ENCODE peak calls at places on chromosome 17, in six cellular contexts. P is lung; W is RPMI8226; Q is stimulated activated CD4-positive, alpha-beta T cell treated with anti-CD3 and anti-CD28 coated beads, TNF-alpha, amount 100 ng/mL, for 48 hours; V is mesendoderm; J is neural crest cell. Z is an unnamed sample.

GRCh38 chr17:18159551-18160120 is 24.0 kb upstream of the ALKBH5 start:
- DNase-seq in J (no peak), Q (no peak), V (no peak), P (no peak), W (no peak), Z (no peak)

GRCh38 chr17:71522383-71522782 is 598.4 kb upstream of the SOX9 start:
- DNase-seq in V (peak; percentile 41), J (no peak), W (no peak), Q (no peak), P (no peak), Z (no peak)

GRCh38 chr17:75047398-75048098 is 523 bp downstream of the KCTD2 start:
- DNase-seq in V (no peak), Q (no peak), W (peak; percentile 26), P (no peak), J (no peak), Z (no peak)

GRCh38 chr17:21209511-21210175 is 4.3 kb downstream of the TMEM11 start:
- DNase-seq in Q (no peak), J (no peak), P (peak; percentile 64), W (no peak), V (no peak), Z (peak; percentile 16)

GRCh38 chr17:35345926-35346771 is 27.3 kb downstream of the SLFN11 start:
- DNase-seq in P (peak; percentile 75), V (peak; percentile 84), J (no peak), Q (no peak), W (no peak), Z (no peak)

GRCh38 chr17:10875984-10876555 is 38.2 kb upstream of the PIRT start:
- DNase-seq in W (peak; percentile 27), P (peak; percentile 33), V (peak; percentile 71), J (peak; percentile 68), Q (no peak), Z (no peak)

GRCh38 chr17:50527949-50528474 is 4.5 kb upstream of the EPN3 start:
- DNase-seq in V (no peak), J (no peak), P (no peak), Q (no peak), W (no peak), Z (no peak)

GRCh38 chr17:70767102-70767701 is 597.9 kb downstream of the KCNJ2 start:
- DNase-seq in Q (no peak), V (peak; percentile 31), J (peak; percentile 21), W (peak; percentile 20), P (no peak), Z (no peak)

GRCh38 chr17:74530751-74531150 is 524 bp downstream of the CD300LB start:
- DNase-seq in P (no peak), W (no peak), Q (no peak), J (no peak), V (no peak), Z (no peak)

GRCh38 chr17:78535285-78536197 is 41.7 kb downstream of the DNAH17 start:
- DNase-seq in W (peak; percentile 11), J (no peak), P (peak; percentile 42), Q (no peak), V (no peak), Z (no peak)

GRCh38 chr17:59513934-59514841 is 51.2 kb upstream of the DHX40 start:
- DNase-seq in Q (no peak), V (no peak), J (no peak), P (peak; percentile 93), W (peak; percentile 98), Z (peak; percentile 85)

GRCh38 chr17:44788139-44788538 is 29.4 kb downstream of the ADAM11 start:
- DNase-seq in V (no peak), P (no peak), Q (no peak), J (no peak), W (no peak), Z (no peak)

GRCh38 chr17:1562178-1562643 is 381 bp downstream of the PITPNA start:
- DNase-seq in W (peak; percentile 36), J (peak; percentile 33), V (no peak), P (peak; percentile 55), Q (no peak), Z (no peak)

GRCh38 chr17:17859909-17860760 is 23.3 kb upstream of the SREBF1 start:
- DNase-seq in P (peak; percentile 68), W (peak; percentile 76), V (peak; percentile 65), J (peak; percentile 66), Q (peak; percentile 43), Z (no peak)

GRCh38 chr17:2435852-2436251 is 35.0 kb upstream of the MNT start:
- DNase-seq in W (no peak), P (no peak), V (no peak), Q (no peak), J (no peak), Z (no peak)

GRCh38 chr17:48259710-48260291 is 152.2 kb downstream of the SNX11 start:
- DNase-seq in V (peak; percentile 87), P (no peak), Q (no peak), J (no peak), W (peak; percentile 72), Z (no peak)

GRCh38 chr17:17403899-17404576 is 72.8 kb upstream of the MED9 start:
- DNase-seq in P (no peak), W (no peak), Q (no peak), J (no peak), V (no peak), Z (no peak)

GRCh38 chr17:76353004-76353598 is 615 bp downstream of the PRPSAP1 start:
- DNase-seq in V (peak; percentile 11), J (no peak), Q (no peak), P (no peak), W (peak; percentile 32), Z (no peak)

GRCh38 chr17:1712271-1712670 is 2.1 kb upstream of the TLCD2 start:
- DNase-seq in W (no peak), P (no peak), Q (no peak), J (no peak), V (no peak), Z (no peak)

GRCh38 chr17:57108656-57109392 is 23.8 kb downstream of the AKAP1 start:
- DNase-seq in W (no peak), J (no peak), Q (no peak), P (no peak), V (no peak), Z (no peak)

GRCh38 chr17:58081641-58082340 is 1.4 kb upstream of the DYNLL2 start:
- DNase-seq in W (no peak), J (peak; percentile 47), Q (no peak), V (no peak), P (peak; percentile 18), Z (no peak)

GRCh38 chr17:57862990-57863667 is 13.3 kb upstream of the MRPS23 start:
- DNase-seq in V (peak; percentile 62), P (no peak), Q (no peak), W (no peak), J (no peak), Z (no peak)

GRCh38 chr17:2563543-2563942 is 29.9 kb upstream of the PAFAH1B1 start:
- DNase-seq in Q (no peak), W (no peak), V (no peak), P (no peak), J (no peak), Z (no peak)

GRCh38 chr17:70344356-70345060 is 175.2 kb downstream of the KCNJ2 start:
- DNase-seq in V (no peak), W (peak; percentile 58), P (no peak), J (no peak), Q (no peak), Z (no peak)

GRCh38 chr17:7838291-7839075 is 4.5 kb downstream of the KDM6B start:
- DNase-seq in J (peak; percentile 58), V (peak; percentile 85), W (peak; percentile 41), Q (no peak), P (peak; percentile 43), Z (no peak)

GRCh38 chr17:17365476-17366110 is 62.4 kb downstream of the NT5M start:
- DNase-seq in V (no peak), Q (no peak), J (no peak), W (peak; percentile 20), P (no peak), Z (no peak)

GRCh38 chr17:59800530-59800942 is 92.2 kb downstream of the TUBD1 start:
- DNase-seq in P (no peak), V (no peak), Q (no peak), J (no peak), W (no peak), Z (no peak)

GRCh38 chr17:77601054-77601979 is 357.2 kb upstream of the TNRC6C start:
- DNase-seq in J (no peak), P (no peak), V (no peak), Q (no peak), W (no peak), Z (no peak)

GRCh38 chr17:75785770-75786538 is 1.3 kb downstream of the UNK start:
- DNase-seq in V (no peak), W (no peak), J (no peak), P (no peak), Q (no peak), Z (no peak)

GRCh38 chr17:4506180-4506814 is 7.6 kb downstream of the SPNS2 start:
- DNase-seq in J (no peak), Q (no peak), P (no peak), V (no peak), W (no peak), Z (no peak)

GRCh38 chr17:32492648-32493289 is 6.0 kb downstream of the CDK5R1 start:
- DNase-seq in Q (no peak), W (no peak), V (no peak), P (no peak), J (no peak), Z (no peak)

GRCh38 chr17:72707881-72708280 is 384.6 kb downstream of the SLC39A11 start:
- DNase-seq in V (no peak), J (no peak), W (no peak), Q (no peak), P (no peak), Z (no peak)

Z was measured in kidney epithelial cell.